ENCODE peak calls at places on chromosomes 5 and 9, in five cellular contexts. One of them, this sample, is unnamed.

GRCh38 chr5:82156876-82157275 is 121.3 kb downstream of the RPS23 start:
- DNase-seq in uterus: no peak
- DNase-seq in IMR-90: no peak
- DNase-seq in ovary: no peak
- DNase-seq in body of pancreas: no peak
- DNase-seq in this sample: no peak

GRCh38 chr5:139368613-139369012 is 14.5 kb downstream of the SLC23A1 start:
- DNase-seq in uterus: no peak
- DNase-seq in IMR-90: peak; percentile 29
- DNase-seq in ovary: no peak
- DNase-seq in body of pancreas: no peak
- DNase-seq in this sample: no peak

GRCh38 chr9:89642789-89643188 is 38.0 kb downstream of the GADD45G start:
- DNase-seq in uterus: no peak
- DNase-seq in IMR-90: no peak
- DNase-seq in ovary: peak; percentile 11
- DNase-seq in body of pancreas: no peak
- DNase-seq in this sample: no peak

GRCh38 chr5:35822541-35822940 is 34.1 kb upstream of the IL7R start:
- DNase-seq in uterus: no peak
- DNase-seq in IMR-90: no peak
- DNase-seq in ovary: no peak
- DNase-seq in body of pancreas: no peak
- DNase-seq in this sample: no peak

GRCh38 chr5:161397448-161397847 is 149.1 kb downstream of the GABRB2 start:
- DNase-seq in uterus: no peak
- DNase-seq in IMR-90: no peak
- DNase-seq in ovary: no peak
- DNase-seq in body of pancreas: no peak
- DNase-seq in this sample: no peak

GRCh38 chr5:62142351-62142750 is 163.7 kb upstream of the KIF2A start:
- DNase-seq in uterus: no peak
- DNase-seq in IMR-90: no peak
- DNase-seq in ovary: no peak
- DNase-seq in body of pancreas: no peak
- DNase-seq in this sample: no peak

GRCh38 chr5:168226012-168226411 is 65.4 kb upstream of the WWC1 start:
- DNase-seq in uterus: no peak
- DNase-seq in IMR-90: no peak
- DNase-seq in ovary: no peak
- DNase-seq in body of pancreas: no peak
- DNase-seq in this sample: no peak

GRCh38 chr5:173689171-173689676 is 72.8 kb upstream of the BOD1 start:
- DNase-seq in uterus: no peak
- DNase-seq in IMR-90: no peak
- DNase-seq in ovary: no peak
- DNase-seq in body of pancreas: peak; percentile 86
- DNase-seq in this sample: no peak

GRCh38 chr9:135215571-135216161 is 128.2 kb downstream of the OLFM1 start:
- DNase-seq in uterus: no peak
- DNase-seq in IMR-90: no peak
- DNase-seq in ovary: peak; percentile 60
- DNase-seq in body of pancreas: peak; percentile 80
- DNase-seq in this sample: peak; percentile 50

GRCh38 chr5:139561655-139562451 is 714 bp downstream of the UBE2D2 start:
- DNase-seq in uterus: peak; percentile 22
- DNase-seq in IMR-90: peak; percentile 34
- DNase-seq in ovary: peak; percentile 66
- DNase-seq in body of pancreas: peak; percentile 50
- DNase-seq in this sample: peak; percentile 49

GRCh38 chr5:142587354-142587965 is 98.4 kb downstream of the FGF1 start:
- DNase-seq in uterus: no peak
- DNase-seq in IMR-90: peak; percentile 59
- DNase-seq in ovary: no peak
- DNase-seq in body of pancreas: no peak
- DNase-seq in this sample: peak; percentile 75

GRCh38 chr9:91465420-91465819 is 41.8 kb upstream of the NFIL3 start:
- DNase-seq in uterus: no peak
- DNase-seq in IMR-90: peak; percentile 67
- DNase-seq in ovary: no peak
- DNase-seq in body of pancreas: no peak
- DNase-seq in this sample: no peak

GRCh38 chr9:87116492-87116891 is 169.2 kb upstream of the GAS1 start:
- DNase-seq in uterus: no peak
- DNase-seq in IMR-90: no peak
- DNase-seq in ovary: no peak
- DNase-seq in body of pancreas: no peak
- DNase-seq in this sample: no peak

GRCh38 chr5:169421677-169422076 is 120.7 kb upstream of the SLIT3 start:
- DNase-seq in uterus: no peak
- DNase-seq in IMR-90: no peak
- DNase-seq in ovary: no peak
- DNase-seq in body of pancreas: no peak
- DNase-seq in this sample: no peak

GRCh38 chr5:152218694-152219093 is 186.4 kb downstream of the NMUR2 start:
- DNase-seq in uterus: no peak
- DNase-seq in IMR-90: no peak
- DNase-seq in ovary: no peak
- DNase-seq in body of pancreas: no peak
- DNase-seq in this sample: no peak

GRCh38 chr9:136799854-136800657 is 3.9 kb downstream of the CCDC183 start:
- DNase-seq in uterus: peak; percentile 65
- DNase-seq in IMR-90: peak; percentile 24
- DNase-seq in ovary: peak; percentile 88
- DNase-seq in body of pancreas: peak; percentile 93
- DNase-seq in this sample: peak; percentile 95

GRCh38 chr9:90306118-90306517 is 336.5 kb downstream of the DIRAS2 start:
- DNase-seq in uterus: no peak
- DNase-seq in IMR-90: no peak
- DNase-seq in ovary: no peak
- DNase-seq in body of pancreas: no peak
- DNase-seq in this sample: no peak

GRCh38 chr5:139700711-139701693 is 52.9 kb downstream of the CXXC5 start:
- DNase-seq in uterus: no peak
- DNase-seq in IMR-90: no peak
- DNase-seq in ovary: no peak
- DNase-seq in body of pancreas: no peak
- DNase-seq in this sample: no peak

GRCh38 chr5:151509231-151509630 is 61.8 kb downstream of the SLC36A1 start:
- DNase-seq in uterus: no peak
- DNase-seq in IMR-90: no peak
- DNase-seq in ovary: no peak
- DNase-seq in body of pancreas: no peak
- DNase-seq in this sample: no peak

GRCh38 chr9:136927343-136928261 is 16.9 kb downstream of the FBXW5 start:
- DNase-seq in uterus: no peak
- DNase-seq in IMR-90: peak; percentile 28
- DNase-seq in ovary: no peak
- DNase-seq in body of pancreas: no peak
- DNase-seq in this sample: no peak

GRCh38 chr9:86352440-86353106 is 1.6 kb downstream of the TUT7 start:
- DNase-seq in uterus: no peak
- DNase-seq in IMR-90: no peak
- DNase-seq in ovary: no peak
- DNase-seq in body of pancreas: no peak
- DNase-seq in this sample: no peak

GRCh38 chr9:93325307-93326035 is 126.0 kb upstream of the FAM120A start:
- DNase-seq in uterus: no peak
- DNase-seq in IMR-90: no peak
- DNase-seq in ovary: no peak
- DNase-seq in body of pancreas: no peak
- DNase-seq in this sample: no peak

GRCh38 chr9:29830815-29831214 is 2257.5 kb upstream of the C9orf72 start:
- DNase-seq in uterus: no peak
- DNase-seq in IMR-90: no peak
- DNase-seq in ovary: no peak
- DNase-seq in body of pancreas: no peak
- DNase-seq in this sample: peak; percentile 76

GRCh38 chr9:20361656-20362570 is 260.4 kb downstream of the MLLT3 start:
- DNase-seq in uterus: no peak
- DNase-seq in IMR-90: no peak
- DNase-seq in ovary: no peak
- DNase-seq in body of pancreas: no peak
- DNase-seq in this sample: no peak

GRCh38 chr9:137085918-137086530 is 761 bp upstream of the MAN1B1 start:
- DNase-seq in uterus: no peak
- DNase-seq in IMR-90: no peak
- DNase-seq in ovary: no peak
- DNase-seq in body of pancreas: peak; percentile 43
- DNase-seq in this sample: peak; percentile 54

DNA sequence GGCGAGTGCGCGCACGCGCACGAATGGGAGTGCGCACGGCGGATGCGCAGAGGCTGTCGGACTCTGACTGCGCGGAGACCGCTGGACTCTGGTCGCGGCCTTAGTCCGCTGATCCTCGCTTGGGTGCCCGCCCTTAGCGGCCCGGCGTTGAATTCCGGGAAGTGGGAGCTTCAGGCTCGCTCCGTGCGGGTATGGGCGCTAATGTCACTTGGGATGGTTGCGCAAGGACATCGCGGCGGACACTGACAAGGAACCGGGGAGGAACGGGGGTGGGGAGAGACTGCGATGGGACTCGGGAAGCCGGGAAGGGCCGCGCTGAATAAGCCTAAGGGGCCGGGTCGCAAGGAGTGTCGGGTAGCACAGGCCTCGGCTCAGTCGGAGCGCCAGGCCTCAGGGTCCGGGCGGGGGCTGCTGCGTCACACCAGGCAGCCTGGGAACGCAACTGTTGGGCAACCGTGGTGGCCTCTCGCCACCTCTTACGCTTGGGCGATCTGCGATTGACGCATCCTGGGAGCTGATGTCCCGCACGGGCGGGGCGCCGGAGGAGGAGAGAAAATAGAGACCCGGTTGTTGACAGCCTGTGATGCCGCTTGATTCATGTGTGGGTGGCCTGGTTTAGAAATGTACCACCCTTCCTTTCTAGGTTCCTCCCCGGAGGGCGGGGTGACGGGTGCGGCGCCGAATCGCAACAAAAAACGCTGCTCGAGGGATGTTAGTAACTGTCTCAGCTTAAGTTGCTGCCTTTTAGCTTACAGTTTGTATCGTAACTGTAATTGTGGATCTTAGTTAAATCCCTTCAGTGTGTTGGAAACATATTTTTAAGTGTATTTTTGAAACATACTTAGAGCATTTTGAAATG is 545 bp upstream of the CHD1 start:
- DNase-seq in uterus: peak; percentile 95
- DNase-seq in IMR-90: peak; percentile 95
- DNase-seq in ovary: peak; percentile 94
- DNase-seq in body of pancreas: peak; percentile 90
- DNase-seq in this sample: peak; percentile 95
- TF ChIP-seq POLR2A in uterus: peak; percentile 99
- TF ChIP-seq POLR2A in IMR-90: peak; percentile 86
- TF ChIP-seq POLR2A in ovary: peak; percentile 97
- TF ChIP-seq POLR2A in body of pancreas: peak; percentile 96
- TF ChIP-seq POLR2A in this sample: peak; percentile 92

GRCh38 chr9:100411472-100412270 is 15.3 kb upstream of the MSANTD3 start:
- DNase-seq in uterus: peak; percentile 90
- DNase-seq in IMR-90: peak; percentile 85
- DNase-seq in ovary: peak; percentile 84
- DNase-seq in body of pancreas: peak; percentile 92
- DNase-seq in this sample: peak; percentile 96
- TF ChIP-seq POLR2A in uterus: peak; percentile 31
- TF ChIP-seq POLR2A in IMR-90: peak; percentile 32
- TF ChIP-seq POLR2A in ovary: no peak
- TF ChIP-seq POLR2A in body of pancreas: peak; percentile 30
- TF ChIP-seq POLR2A in this sample: no peak

GRCh38 chr5:178212241-178213002 is 8.1 kb downstream of the HNRNPAB start:
- DNase-seq in uterus: no peak
- DNase-seq in IMR-90: no peak
- DNase-seq in ovary: no peak
- DNase-seq in body of pancreas: no peak
- DNase-seq in this sample: no peak
- TF ChIP-seq POLR2A in uterus: no peak
- TF ChIP-seq POLR2A in IMR-90: no peak
- TF ChIP-seq POLR2A in ovary: no peak
- TF ChIP-seq POLR2A in body of pancreas: no peak
- TF ChIP-seq POLR2A in this sample: no peak

GRCh38 chr9:94780516-94780950 is 54.0 kb downstream of the AOPEP start:
- DNase-seq in uterus: no peak
- DNase-seq in IMR-90: no peak
- DNase-seq in ovary: no peak
- DNase-seq in body of pancreas: peak; percentile 52
- DNase-seq in this sample: no peak
- TF ChIP-seq POLR2A in uterus: no peak
- TF ChIP-seq POLR2A in IMR-90: no peak
- TF ChIP-seq POLR2A in ovary: no peak
- TF ChIP-seq POLR2A in body of pancreas: no peak
- TF ChIP-seq POLR2A in this sample: no peak